ENCODE peak calls at places on chromosomes 6 and 20, in seven cellular contexts. G is NAMALWA; B is AG09319; I is stimulated activated CD8-positive, alpha-beta memory T cell treated with anti-CD3 and anti-CD28 coated beads, Interleukin-7, amount 100 ng/mL, for 1 hour; Y is amygdala; W is LHCN-M2; P is GM20000. H is an unnamed sample.

GRCh38 chr20:62979876-62980373 is 26.8 kb downstream of the BHLHE23 start:
- DNase-seq in I (no peak), G (no peak), P (no peak), Y (peak), B (no peak), W (no peak), H (no peak)

GRCh38 chr20:58787211-58788067 is 63.3 kb downstream of the GNAS-AS1 start:
- DNase-seq in B (no peak), G (no peak), W (no peak), P (no peak), I (no peak), Y (no peak), H (no peak)

GRCh38 chr6:150492941-150493340 is 106.7 kb upstream of the PLEKHG1 start:
- DNase-seq in P (no peak), W (no peak), I (no peak), G (no peak), Y (no peak), B (no peak), H (no peak)

GRCh38 chr6:117676577-117677218 is 1.4 kb downstream of the NUS1 start:
- DNase-seq in Y (no peak), P (no peak), I (no peak), B (no peak), W (no peak), G (peak), H (no peak)

GRCh38 chr6:57017069-57017468 is 29.4 kb upstream of the KIAA1586 start:
- DNase-seq in W (no peak), Y (no peak), B (no peak), I (no peak), G (no peak), P (no peak), H (no peak)

GRCh38 chr6:116034327-116034726 is 26.4 kb downstream of the FRK start:
- DNase-seq in G (no peak), P (no peak), B (no peak), W (peak), I (no peak), Y (no peak), H (no peak)

GRCh38 chr20:25160457-25160856 is 35.1 kb upstream of the ENTPD6 start:
- DNase-seq in B (no peak), P (peak), W (no peak), I (no peak), G (no peak), Y (no peak), H (no peak)

GRCh38 chr6:23456396-23456795 is 669.6 kb upstream of the NRSN1 start:
- DNase-seq in I (no peak), B (no peak), W (no peak), G (no peak), Y (no peak), P (no peak), H (no peak)

GRCh38 chr20:49505518-49505917 is 23.1 kb upstream of the KCNB1 start:
- DNase-seq in I (no peak), Y (peak), G (no peak), W (peak), B (no peak), P (no peak), H (no peak)

GRCh38 chr6:138622967-138623366 is 123.7 kb upstream of the NHSL1 start:
- DNase-seq in P (no peak), W (peak), G (no peak), B (no peak), I (no peak), Y (no peak), H (no peak)

GRCh38 chr6:71419217-71419953 is 130.8 kb downstream of the OGFRL1 start:
- DNase-seq in B (no peak), Y (no peak), P (no peak), G (no peak), I (no peak), W (peak), H (no peak)

GRCh38 chr20:31835977-31836852 is 9.2 kb downstream of the FOXS1 start:
- DNase-seq in Y (peak), W (peak), G (peak), B (peak), P (peak), I (no peak), H (no peak)

GRCh38 chr6:33316603-33317417 is 734 bp downstream of the ZBTB22 start:
- DNase-seq in W (no peak), Y (no peak), B (no peak), P (no peak), I (no peak), G (peak), H (no peak)

GRCh38 chr20:35601021-35601973 is 14.3 kb upstream of the SPAG4 start:
- DNase-seq in B (peak), G (no peak), W (peak), I (peak), Y (peak), P (peak), H (peak)

GRCh38 chr20:22586645-22587310 is 2.4 kb upstream of the FOXA2 start:
- DNase-seq in B (no peak), G (peak), Y (no peak), I (no peak), W (peak), P (peak), H (no peak)

GRCh38 chr20:4749326-4749725 is 27.6 kb downstream of the PRND start:
- DNase-seq in P (no peak), I (no peak), Y (no peak), B (no peak), G (no peak), W (no peak), H (no peak)

GRCh38 chr6:61810047-61810446 is 476.0 kb downstream of the KHDRBS2 start:
- DNase-seq in P (no peak), Y (no peak), B (no peak), W (no peak), G (no peak), I (no peak), H (no peak)

GRCh38 chr20:32635764-32636163 is 38.0 kb downstream of the C20orf203 start:
- DNase-seq in Y (no peak), G (no peak), P (no peak), B (no peak), W (no peak), I (no peak), H (no peak)